ENCODE peak calls at places on chromosomes 4 and X, in seven cellular contexts. F, W, D, A, R, T and B are unnamed samples.

GRCh38 chr4:175339100-175339707 is 421.0 kb downstream of the ADAM29 start:
- DNase-seq in D (no peak), F (no peak), R (peak; percentile 3), A (no peak), W (peak; percentile 4), T (peak; percentile 67), B (no peak)

GRCh38 chr4:86926428-86927086 is 8.3 kb upstream of the AFF1 start:
- DNase-seq in R (no peak), F (no peak), W (peak; percentile 89), T (no peak), A (no peak), D (no peak), B (no peak)

GRCh38 chrX:39605183-39605582 is 492.6 kb downstream of the BCOR start:
- DNase-seq in W (no peak), R (no peak), A (peak; percentile 4), D (no peak), F (no peak), T (no peak), B (no peak)

GRCh38 chr4:115159141-115159540 is 45.7 kb upstream of the NDST4 start:
- DNase-seq in T (no peak), W (peak; percentile 2), R (peak; percentile 24), D (no peak), A (no peak), F (no peak), B (no peak)

GRCh38 chr4:63919636-63920365 is 489.4 kb downstream of the TECRL start:
- DNase-seq in A (no peak), D (no peak), W (peak; percentile 0), F (no peak), T (no peak), R (no peak), B (no peak)

GRCh38 chrX:94492541-94492940 is 818.5 kb downstream of the FAM133A start:
- DNase-seq in R (no peak), A (no peak), T (no peak), W (no peak), F (no peak), D (no peak), B (no peak)

GRCh38 chr4:41525129-41525528 is 12.8 kb upstream of the LIMCH1 start:
- DNase-seq in T (peak; percentile 84), R (no peak), W (peak; percentile 66), F (no peak), A (no peak), D (no peak), B (no peak)

GRCh38 chr4:2786152-2786671 is 6.7 kb upstream of the SH3BP2 start:
- DNase-seq in T (no peak), D (peak; percentile 74), A (peak; percentile 36), W (no peak), R (no peak), F (no peak), B (no peak)

GRCh38 chr4:94827481-94828110 is 69.8 kb downstream of the BMPR1B start:
- DNase-seq in A (no peak), T (peak; percentile 78), F (no peak), W (peak; percentile 99), D (no peak), R (peak; percentile 72), B (no peak)

GRCh38 chrX:153778151-153778551 is 2.7 kb upstream of the SRPK3 start:
- DNase-seq in A (no peak), W (no peak), D (no peak), T (no peak), R (no peak), F (no peak), B (no peak)

GRCh38 chrX:53093177-53093655 is 726 bp upstream of the KANTR start:
- DNase-seq in W (peak; percentile 48), R (peak; percentile 74), D (peak; percentile 72), T (peak; percentile 83), A (peak; percentile 75), F (no peak), B (peak; percentile 88)

GRCh38 chr4:26779224-26779623 is 81.4 kb upstream of the STIM2 start:
- DNase-seq in W (peak; percentile 82), A (no peak), D (no peak), T (no peak), F (no peak), R (no peak), B (no peak)

GRCh38 chr4:48831532-48832015 is 686 bp downstream of the OCIAD1 start:
- DNase-seq in D (no peak), T (peak; percentile 27), A (peak; percentile 65), W (peak; percentile 25), R (peak; percentile 4), F (no peak), B (no peak)

GRCh38 chr4:126130200-126130599 is 815.4 kb downstream of the FAT4 start:
- DNase-seq in R (no peak), F (no peak), T (no peak), W (no peak), A (no peak), D (no peak), B (no peak)

GRCh38 chr4:167290684-167291083 is 56.4 kb upstream of the SPOCK3 start:
- DNase-seq in A (peak; percentile 18), T (peak; percentile 35), D (no peak), W (peak; percentile 62), R (no peak), F (no peak), B (peak; percentile 4)

GRCh38 chrX:46576458-46576857 is 2.9 kb downstream of the CHST7 start:
- DNase-seq in F (no peak), A (no peak), W (no peak), D (no peak), R (peak; percentile 17), T (no peak), B (no peak)

GRCh38 chr4:7842384-7843279 is 97.0 kb downstream of the AFAP1 start:
- DNase-seq in R (peak; percentile 88), T (peak; percentile 98), W (peak; percentile 97), D (no peak), A (no peak), F (no peak), B (no peak)

GRCh38 chrX:15864629-15865028 is 10.0 kb upstream of the AP1S2 start:
- DNase-seq in F (no peak), D (no peak), W (peak; percentile 84), A (no peak), R (no peak), T (peak; percentile 28), B (no peak)

GRCh38 chrX:135345328-135345645 is 36.0 kb downstream of the ETDC start:
- DNase-seq in D (no peak), R (peak; percentile 37), F (no peak), W (peak; percentile 3), T (peak; percentile 63), A (no peak), B (peak; percentile 28)

GRCh38 chr4:110970642-110971041 is 347.8 kb upstream of the PITX2 start:
- DNase-seq in F (no peak), A (peak; percentile 87), T (peak; percentile 28), D (peak; percentile 1), W (peak; percentile 29), R (peak; percentile 26), B (peak; percentile 46)

GRCh38 chr4:65450899-65451298 is 219.4 kb downstream of the EPHA5 start:
- DNase-seq in D (no peak), T (no peak), R (no peak), F (no peak), A (no peak), W (no peak), B (no peak)

GRCh38 chr4:40576651-40577480 is 52.8 kb downstream of the RBM47 start:
- DNase-seq in D (peak; percentile 61), A (peak; percentile 84), R (peak; percentile 79), T (peak; percentile 82), W (peak; percentile 99), F (no peak), B (peak; percentile 95)

GRCh38 chrX:30308263-30309138 is 689 bp downstream of the NR0B1 start:
- DNase-seq in R (peak; percentile 16), D (peak; percentile 12), F (no peak), W (no peak), A (no peak), T (peak; percentile 13), B (no peak)

GRCh38 chr4:3827616-3828492 is 61.7 kb downstream of the ADRA2C start:
- DNase-seq in T (no peak), D (no peak), A (no peak), W (no peak), R (peak; percentile 83), F (no peak), B (no peak)

GRCh38 chr4:180798016-180798574 is 1445.1 kb upstream of the TENM3 start:
- DNase-seq in T (no peak), A (no peak), F (no peak), R (no peak), W (no peak), D (no peak), B (no peak)

GRCh38 chr4:98000940-98001339 is 142.3 kb downstream of the STPG2 start:
- DNase-seq in D (no peak), T (no peak), A (no peak), W (no peak), R (no peak), F (no peak), B (no peak)

GRCh38 chr4:10783351-10783750 is 98.8 kb upstream of the CLNK start:
- DNase-seq in F (no peak), A (no peak), D (no peak), W (peak; percentile 74), R (peak; percentile 71), T (peak; percentile 83), B (no peak)

GRCh38 chr4:148444296-148445070 is 2.3 kb upstream of the NR3C2 start:
- DNase-seq in F (peak; percentile 25), T (no peak), W (no peak), A (no peak), D (peak; percentile 37), R (peak; percentile 42), B (peak; percentile 19)